ENCODE peak calls at places on chromosomes 1 and 21, in six cellular contexts. I is IMR-90, U is mesenchymal stem cell, L is trophoblast cell, W is H1, T is neuronal stem cell. O is an unnamed sample.

GRCh38 chr1:12480748-12481362 is 137.2 kb downstream of the DHRS3 start:
- DNase-seq in W (no peak), I (peak; percentile 96), U (peak; percentile 84), T (no peak), L (peak; percentile 53), O (no peak)

GRCh38 chr21:40160911-40161310 is 293.7 kb downstream of the PCP4 start:
- DNase-seq in I (no peak), L (no peak), T (no peak), W (no peak), U (no peak), O (no peak)

GRCh38 chr1:84991097-84991890 is 5.6 kb downstream of the MCOLN2 start:
- DNase-seq in T (no peak), U (no peak), W (no peak), L (peak; percentile 50), I (no peak), O (no peak)

GRCh38 chr21:42159560-42160110 is 59.3 kb upstream of the ABCG1 start:
- DNase-seq in T (no peak), L (no peak), W (no peak), I (no peak), U (no peak), O (peak; percentile 20)

GRCh38 chr1:216518844-216519627 is 95.8 kb upstream of the USH2A start:
- DNase-seq in L (no peak), I (no peak), U (no peak), T (no peak), W (no peak), O (no peak)

GRCh38 chr1:57017201-57017600 is 51.4 kb upstream of the C8B start:
- DNase-seq in T (peak; percentile 37), I (peak; percentile 16), W (no peak), L (no peak), U (no peak), O (no peak)

GRCh38 chr1:233244183-233244582 is 51.3 kb downstream of the PCNX2 start:
- DNase-seq in L (peak; percentile 78), U (no peak), I (peak; percentile 61), W (no peak), T (no peak), O (no peak)

GRCh38 chr1:200917291-200917817 is 22.7 kb downstream of the INAVA start:
- DNase-seq in U (no peak), W (no peak), I (no peak), L (peak; percentile 39), T (no peak), O (no peak)

GRCh38 chr1:180208264-180208663 is 21.8 kb upstream of the LHX4 start:
- DNase-seq in T (no peak), L (peak; percentile 57), I (no peak), W (no peak), U (no peak), O (no peak)

GRCh38 chr1:228863776-228864175 is 128.5 kb downstream of the RHOU start:
- DNase-seq in T (no peak), I (no peak), U (no peak), L (no peak), W (no peak), O (peak; percentile 21)

GRCh38 chr1:38570576-38570975 is 289.0 kb downstream of the RRAGC start:
- DNase-seq in T (no peak), I (no peak), W (no peak), L (no peak), U (no peak), O (no peak)

GRCh38 chr1:231116741-231117140 is 45.1 kb upstream of the TRIM67 start:
- DNase-seq in I (no peak), U (no peak), W (no peak), T (no peak), L (no peak), O (no peak)

GRCh38 chr1:76185207-76185606 is 110.7 kb downstream of the ST6GALNAC3 start:
- DNase-seq in T (no peak), L (no peak), I (no peak), W (no peak), U (no peak), O (no peak)

GRCh38 chr1:117735045-117735992 is 129.5 kb downstream of the TENT5C start:
- DNase-seq in W (no peak), T (no peak), U (peak; percentile 72), L (peak; percentile 58), I (peak; percentile 61), O (no peak)

GRCh38 chr1:30234091-30234490 is 489.3 kb downstream of the MATN1 start:
- DNase-seq in T (no peak), U (no peak), W (no peak), I (no peak), L (no peak), O (no peak)

GRCh38 chr1:91015358-91015780 is 6.5 kb downstream of the ZNF644 start:
- DNase-seq in L (peak; percentile 58), I (no peak), U (no peak), T (no peak), W (no peak), O (no peak)

GRCh38 chr1:217660353-217661062 is 29.4 kb downstream of the SPATA17 start:
- DNase-seq in I (peak; percentile 90), U (peak; percentile 86), W (no peak), T (no peak), L (peak; percentile 87), O (no peak)
- H3K9ac ChIP-seq in I (no peak overlapping the region), U (peak overlapping the region; percentile 14), W (no peak overlapping the region), T (no peak overlapping the region), L (no peak overlapping the region), O (no peak overlapping the region)

GRCh38 chr1:93124556-93125368 is 45.7 kb downstream of the MTF2 start:
- DNase-seq in T (no peak), L (peak; percentile 3), W (no peak), U (no peak), I (no peak), O (no peak)
- H3K14ac ChIP-seq in T (no peak overlapping the region), L (no peak overlapping the region), W (no peak overlapping the region), U (no peak overlapping the region), I (no peak overlapping the region), O (no peak overlapping the region)

DNA sequence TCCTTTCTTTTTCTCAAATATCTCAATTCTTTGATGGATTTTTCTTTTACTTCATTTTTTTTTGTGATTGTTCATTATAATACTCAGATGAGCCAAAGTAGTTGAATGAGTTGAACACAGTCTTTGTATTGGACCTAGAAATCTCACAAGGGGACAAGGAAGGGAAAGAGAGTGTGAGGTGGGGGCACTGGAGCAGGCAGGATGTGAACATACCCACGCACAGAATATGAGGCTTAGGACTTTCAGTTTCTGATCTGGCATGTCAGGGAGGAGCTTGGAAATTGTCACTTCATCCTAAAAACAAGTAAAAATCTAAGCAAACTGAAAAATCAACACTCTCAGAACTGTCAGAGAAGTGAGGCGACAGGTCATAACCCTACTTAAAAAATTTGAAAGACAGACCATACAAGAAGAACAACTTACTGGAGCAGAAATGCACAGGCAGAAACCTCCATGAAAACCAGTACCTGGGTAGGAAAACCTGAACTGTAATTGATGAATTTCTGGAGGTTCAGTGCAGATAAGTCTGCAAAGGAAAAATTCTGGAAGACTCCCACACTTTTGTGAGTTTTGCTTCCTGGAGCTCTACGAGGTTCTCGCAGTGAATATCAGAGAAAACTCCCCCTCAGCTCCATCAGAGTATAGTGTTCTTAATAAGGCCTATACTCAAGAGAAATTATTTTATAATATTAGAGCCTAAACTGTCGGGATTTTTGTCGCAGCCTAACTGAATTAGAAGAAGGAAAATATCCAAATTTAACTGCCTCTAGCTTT is 3.6 kb upstream of the PTGS2 start:
- DNase-seq in W (no peak), T (no peak), U (no peak), L (no peak), I (no peak), O (no peak)
- H3K9ac ChIP-seq in W (no peak overlapping the region), T (no peak overlapping the region), U (peak overlapping the region; percentile 97), L (no peak overlapping the region), I (peak overlapping the region; percentile 48), O (no peak overlapping the region)

GRCh38 chr1:226891346-226891745 is 20.9 kb downstream of the PSEN2 start:
- DNase-seq in U (no peak), T (no peak), W (no peak), I (no peak), L (no peak), O (no peak)

GRCh38 chr1:226891846-226892533 is 21.6 kb downstream of the PSEN2 start:
- DNase-seq in U (peak; percentile 29), T (no peak), L (no peak), W (no peak), I (peak; percentile 52), O (no peak)

GRCh38 chr1:226890331-226891108 is 20.1 kb downstream of the PSEN2 start:
- DNase-seq in L (peak; percentile 68), T (no peak), I (no peak), W (no peak), U (no peak), O (no peak)

GRCh38 chr1:226893936-226894335 is 23.5 kb downstream of the PSEN2 start:
- DNase-seq in U (no peak), T (no peak), W (no peak), L (no peak), I (no peak), O (no peak)

GRCh38 chr1:226892534-226892895 is 22.1 kb downstream of the PSEN2 start:
- DNase-seq in W (no peak), L (no peak), I (no peak), U (no peak), T (no peak), O (no peak)
- H3K14ac ChIP-seq in W (no peak overlapping the region), L (no peak overlapping the region), I (no peak overlapping the region), U (no peak overlapping the region), T (no peak overlapping the region), O (no peak overlapping the region)

GRCh38 chr1:15008783-15009709 is 144.5 kb upstream of the TMEM51 start:
- DNase-seq in U (peak; percentile 81), W (no peak), L (no peak), T (no peak), I (peak; percentile 64), O (no peak)
- H3K9ac ChIP-seq in U (no peak overlapping the region), W (no peak overlapping the region), L (no peak overlapping the region), T (no peak overlapping the region), I (peak overlapping the region; percentile 15), O (no peak overlapping the region)